ENCODE peak calls at places on chromosomes 12 and 14, in eight cellular contexts. One of them, this sample, is unnamed.

GRCh38 chr14:56094063-56094462 is 24.1 kb upstream of the PELI2 start:
- DNase-seq in iPS DF 6.9: no peak
- DNase-seq in CD8-positive, alpha-beta memory T cell: no peak
- DNase-seq in prostate gland: no peak
- DNase-seq in right atrium auricular region: no peak
- DNase-seq in GM23248: no peak
- DNase-seq in hepatocyte: no peak
- DNase-seq in fibroblast of lung: no peak
- DNase-seq in this sample: no peak

GRCh38 chr14:89650077-89650978 is 233.3 kb upstream of the FOXN3 start:
- DNase-seq in prostate gland: no peak
- DNase-seq in fibroblast of lung: peak; percentile 29
- DNase-seq in GM23248: no peak
- DNase-seq in iPS DF 6.9: no peak
- DNase-seq in right atrium auricular region: no peak
- DNase-seq in CD8-positive, alpha-beta memory T cell: no peak
- DNase-seq in hepatocyte: no peak
- DNase-seq in this sample: no peak

GRCh38 chr14:69700609-69701008 is 66.3 kb upstream of the SRSF5 start:
- DNase-seq in prostate gland: no peak
- DNase-seq in GM23248: no peak
- DNase-seq in hepatocyte: no peak
- DNase-seq in CD8-positive, alpha-beta memory T cell: no peak
- DNase-seq in iPS DF 6.9: no peak
- DNase-seq in right atrium auricular region: no peak
- DNase-seq in fibroblast of lung: no peak
- DNase-seq in this sample: no peak

GRCh38 chr14:64891839-64892375 is 12.2 kb upstream of the SPTB start:
- DNase-seq in fibroblast of lung: peak; percentile 77
- DNase-seq in iPS DF 6.9: no peak
- DNase-seq in prostate gland: peak; percentile 44
- DNase-seq in right atrium auricular region: no peak
- DNase-seq in hepatocyte: peak; percentile 81
- DNase-seq in CD8-positive, alpha-beta memory T cell: no peak
- DNase-seq in GM23248: peak; percentile 82
- DNase-seq in this sample: no peak

GRCh38 chr12:113227169-113227568 is 5.9 kb downstream of the TPCN1 start:
- DNase-seq in prostate gland: no peak
- DNase-seq in GM23248: no peak
- DNase-seq in hepatocyte: no peak
- DNase-seq in iPS DF 6.9: no peak
- DNase-seq in right atrium auricular region: no peak
- DNase-seq in CD8-positive, alpha-beta memory T cell: no peak
- DNase-seq in fibroblast of lung: no peak
- DNase-seq in this sample: no peak

GRCh38 chr12:52050116-52050770 is 999 bp upstream of the NR4A1 start:
- DNase-seq in iPS DF 6.9: no peak
- DNase-seq in GM23248: no peak
- DNase-seq in fibroblast of lung: peak; percentile 70
- DNase-seq in CD8-positive, alpha-beta memory T cell: no peak
- DNase-seq in right atrium auricular region: no peak
- DNase-seq in hepatocyte: peak; percentile 47
- DNase-seq in prostate gland: no peak
- DNase-seq in this sample: no peak

GRCh38 chr12:57929092-57929830 is 12.1 kb upstream of the ATP23 start:
- DNase-seq in iPS DF 6.9: no peak
- DNase-seq in CD8-positive, alpha-beta memory T cell: no peak
- DNase-seq in fibroblast of lung: no peak
- DNase-seq in right atrium auricular region: no peak
- DNase-seq in prostate gland: no peak
- DNase-seq in hepatocyte: no peak
- DNase-seq in GM23248: no peak
- DNase-seq in this sample: no peak

GRCh38 chr12:132275110-132275531 is 54.3 kb downstream of the GALNT9 start:
- DNase-seq in hepatocyte: peak; percentile 66
- DNase-seq in CD8-positive, alpha-beta memory T cell: no peak
- DNase-seq in GM23248: peak; percentile 81
- DNase-seq in fibroblast of lung: peak; percentile 36
- DNase-seq in iPS DF 6.9: peak; percentile 52
- DNase-seq in prostate gland: peak; percentile 29
- DNase-seq in right atrium auricular region: no peak
- DNase-seq in this sample: peak; percentile 95

GRCh38 chr14:79483472-79483871 is 727.8 kb downstream of the DIO2 start:
- DNase-seq in iPS DF 6.9: no peak
- DNase-seq in right atrium auricular region: no peak
- DNase-seq in prostate gland: no peak
- DNase-seq in CD8-positive, alpha-beta memory T cell: no peak
- DNase-seq in fibroblast of lung: peak; percentile 51
- DNase-seq in hepatocyte: no peak
- DNase-seq in GM23248: peak; percentile 3
- DNase-seq in this sample: no peak

GRCh38 chr12:84134797-84135366 is 777.7 kb downstream of the SLC6A15 start:
- DNase-seq in hepatocyte: no peak
- DNase-seq in right atrium auricular region: no peak
- DNase-seq in CD8-positive, alpha-beta memory T cell: no peak
- DNase-seq in fibroblast of lung: no peak
- DNase-seq in iPS DF 6.9: no peak
- DNase-seq in prostate gland: no peak
- DNase-seq in GM23248: peak; percentile 17
- DNase-seq in this sample: no peak

GRCh38 chr12:53235742-53236442 is 3.9 kb upstream of the RARG start:
- DNase-seq in CD8-positive, alpha-beta memory T cell: no peak
- DNase-seq in fibroblast of lung: no peak
- DNase-seq in prostate gland: no peak
- DNase-seq in hepatocyte: no peak
- DNase-seq in right atrium auricular region: no peak
- DNase-seq in GM23248: no peak
- DNase-seq in iPS DF 6.9: no peak
- DNase-seq in this sample: no peak

GRCh38 chr12:131946757-131947156 is 3.0 kb upstream of the EP400 start:
- DNase-seq in hepatocyte: no peak
- DNase-seq in prostate gland: no peak
- DNase-seq in CD8-positive, alpha-beta memory T cell: no peak
- DNase-seq in fibroblast of lung: no peak
- DNase-seq in iPS DF 6.9: no peak
- DNase-seq in GM23248: no peak
- DNase-seq in right atrium auricular region: peak; percentile 11
- DNase-seq in this sample: no peak

GRCh38 chr12:107079172-107080011 is 14.0 kb downstream of the CRY1 start:
- DNase-seq in CD8-positive, alpha-beta memory T cell: no peak
- DNase-seq in hepatocyte: peak; percentile 34
- DNase-seq in fibroblast of lung: peak; percentile 52
- DNase-seq in iPS DF 6.9: no peak
- DNase-seq in right atrium auricular region: no peak
- DNase-seq in prostate gland: no peak
- DNase-seq in GM23248: peak; percentile 57
- DNase-seq in this sample: no peak

GRCh38 chr12:4286771-4287317 is 13.3 kb downstream of the CCND2 start:
- DNase-seq in GM23248: no peak
- DNase-seq in hepatocyte: no peak
- DNase-seq in right atrium auricular region: no peak
- DNase-seq in CD8-positive, alpha-beta memory T cell: no peak
- DNase-seq in prostate gland: no peak
- DNase-seq in iPS DF 6.9: no peak
- DNase-seq in fibroblast of lung: no peak
- DNase-seq in this sample: no peak

GRCh38 chr14:64838656-64839055 is 41.1 kb downstream of the SPTB start:
- DNase-seq in right atrium auricular region: no peak
- DNase-seq in GM23248: no peak
- DNase-seq in prostate gland: no peak
- DNase-seq in CD8-positive, alpha-beta memory T cell: no peak
- DNase-seq in hepatocyte: peak; percentile 37
- DNase-seq in iPS DF 6.9: no peak
- DNase-seq in fibroblast of lung: no peak
- DNase-seq in this sample: no peak

GRCh38 chr12:51265024-51265423 is 5.2 kb downstream of the SMAGP start:
- DNase-seq in fibroblast of lung: no peak
- DNase-seq in prostate gland: no peak
- DNase-seq in GM23248: no peak
- DNase-seq in hepatocyte: no peak
- DNase-seq in CD8-positive, alpha-beta memory T cell: no peak
- DNase-seq in iPS DF 6.9: no peak
- DNase-seq in right atrium auricular region: no peak
- DNase-seq in this sample: no peak

GRCh38 chr12:107368586-107368985 is 275.2 kb upstream of the CRY1 start:
- DNase-seq in fibroblast of lung: no peak
- DNase-seq in CD8-positive, alpha-beta memory T cell: no peak
- DNase-seq in GM23248: no peak
- DNase-seq in iPS DF 6.9: no peak
- DNase-seq in hepatocyte: no peak
- DNase-seq in prostate gland: no peak
- DNase-seq in right atrium auricular region: no peak
- DNase-seq in this sample: no peak

GRCh38 chr14:83478741-83479140 is 1945.1 kb upstream of the SEL1L start:
- DNase-seq in right atrium auricular region: no peak
- DNase-seq in GM23248: no peak
- DNase-seq in CD8-positive, alpha-beta memory T cell: no peak
- DNase-seq in iPS DF 6.9: no peak
- DNase-seq in prostate gland: no peak
- DNase-seq in fibroblast of lung: no peak
- DNase-seq in hepatocyte: no peak
- DNase-seq in this sample: no peak

GRCh38 chr14:105398044-105398725 is at the start of gene TEX22:
- DNase-seq in hepatocyte: peak; percentile 94
- DNase-seq in prostate gland: peak; percentile 72
- DNase-seq in GM23248: peak; percentile 91
- DNase-seq in fibroblast of lung: peak; percentile 75
- DNase-seq in iPS DF 6.9: peak; percentile 52
- DNase-seq in right atrium auricular region: peak; percentile 75
- DNase-seq in CD8-positive, alpha-beta memory T cell: peak; percentile 85
- DNase-seq in this sample: peak; percentile 75

GRCh38 chr14:105399441-105399775 is 1.1 kb downstream of the TEX22 start:
- DNase-seq in right atrium auricular region: no peak
- DNase-seq in prostate gland: no peak
- DNase-seq in GM23248: no peak
- DNase-seq in iPS DF 6.9: no peak
- DNase-seq in hepatocyte: no peak
- DNase-seq in fibroblast of lung: no peak
- DNase-seq in CD8-positive, alpha-beta memory T cell: no peak
- DNase-seq in this sample: no peak

GRCh38 chr14:105398726-105399440 is 545 bp downstream of the TEX22 start:
- DNase-seq in iPS DF 6.9: no peak
- DNase-seq in right atrium auricular region: no peak
- DNase-seq in hepatocyte: peak; percentile 48
- DNase-seq in GM23248: peak; percentile 51
- DNase-seq in CD8-positive, alpha-beta memory T cell: peak; percentile 21
- DNase-seq in prostate gland: no peak
- DNase-seq in fibroblast of lung: no peak
- DNase-seq in this sample: peak; percentile 49

GRCh38 chr14:105401699-105402098 is 3.4 kb downstream of the TEX22 start:
- DNase-seq in prostate gland: no peak
- DNase-seq in fibroblast of lung: no peak
- DNase-seq in GM23248: no peak
- DNase-seq in CD8-positive, alpha-beta memory T cell: no peak
- DNase-seq in iPS DF 6.9: no peak
- DNase-seq in hepatocyte: no peak
- DNase-seq in right atrium auricular region: no peak
- DNase-seq in this sample: no peak

GRCh38 chr14:105400016-105400415 is 1.7 kb downstream of the TEX22 start:
- DNase-seq in hepatocyte: no peak
- DNase-seq in GM23248: no peak
- DNase-seq in right atrium auricular region: no peak
- DNase-seq in CD8-positive, alpha-beta memory T cell: no peak
- DNase-seq in prostate gland: no peak
- DNase-seq in iPS DF 6.9: no peak
- DNase-seq in fibroblast of lung: no peak
- DNase-seq in this sample: no peak
- H3K4me3 ChIP-seq in hepatocyte: no peak overlapping the region
- H3K4me3 ChIP-seq in GM23248: peak overlapping the region; percentile 97
- H3K4me3 ChIP-seq in right atrium auricular region: no peak overlapping the region
- H3K4me3 ChIP-seq in CD8-positive, alpha-beta memory T cell: no peak overlapping the region
- H3K4me3 ChIP-seq in prostate gland: no peak overlapping the region
- H3K4me3 ChIP-seq in iPS DF 6.9: no peak overlapping the region
- H3K4me3 ChIP-seq in fibroblast of lung: no peak overlapping the region
- H3K4me3 ChIP-seq in this sample: no peak overlapping the region

DNA sequence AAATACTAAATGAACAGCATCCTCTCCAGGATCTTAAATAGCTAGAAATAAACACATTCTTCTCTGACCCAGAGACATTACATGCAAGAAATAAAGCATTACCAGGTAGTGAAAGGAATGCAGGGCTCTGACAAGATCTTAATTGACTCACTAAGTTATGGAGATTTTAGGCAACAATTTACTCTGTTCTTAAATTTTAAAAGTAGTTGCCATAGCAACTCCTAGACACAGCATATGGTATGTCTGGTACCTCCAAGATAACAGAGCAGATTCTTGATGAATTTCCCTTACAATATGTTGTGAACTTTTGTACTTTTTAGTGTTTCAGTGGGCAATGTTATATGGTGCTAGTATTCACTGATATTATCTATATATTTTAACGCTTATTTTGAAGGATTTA is 76.7 kb upstream of the G2E3 start:
- DNase-seq in hepatocyte: no peak
- DNase-seq in GM23248: no peak
- DNase-seq in iPS DF 6.9: no peak
- DNase-seq in fibroblast of lung: no peak
- DNase-seq in prostate gland: no peak
- DNase-seq in right atrium auricular region: no peak
- DNase-seq in CD8-positive, alpha-beta memory T cell: no peak
- DNase-seq in this sample: no peak
- H3K27me3 ChIP-seq in hepatocyte: no peaks in the 10 kb centered on the region
- H3K27me3 ChIP-seq in GM23248: no peaks in the 10 kb centered on the region
- H3K27me3 ChIP-seq in iPS DF 6.9: no peaks in the 10 kb centered on the region
- H3K27me3 ChIP-seq in fibroblast of lung: no peaks in the 10 kb centered on the region
- H3K27me3 ChIP-seq in prostate gland: no peaks in the 10 kb centered on the region
- H3K27me3 ChIP-seq in right atrium auricular region: no peaks in the 10 kb centered on the region
- H3K27me3 ChIP-seq in CD8-positive, alpha-beta memory T cell: peaks cover 4% of the 10 kb centered on the region
- H3K27me3 ChIP-seq in this sample: no peaks in the 10 kb centered on the region

GRCh38 chr12:10131101-10131632 is 1.2 kb upstream of the CLEC7A start:
- DNase-seq in hepatocyte: no peak
- DNase-seq in CD8-positive, alpha-beta memory T cell: no peak
- DNase-seq in prostate gland: no peak
- DNase-seq in fibroblast of lung: no peak
- DNase-seq in right atrium auricular region: no peak
- DNase-seq in iPS DF 6.9: no peak
- DNase-seq in GM23248: no peak
- DNase-seq in this sample: no peak
- H3K4me3 ChIP-seq in hepatocyte: no peak overlapping the region
- H3K4me3 ChIP-seq in CD8-positive, alpha-beta memory T cell: no peak overlapping the region
- H3K4me3 ChIP-seq in prostate gland: no peak overlapping the region
- H3K4me3 ChIP-seq in fibroblast of lung: no peak overlapping the region
- H3K4me3 ChIP-seq in right atrium auricular region: no peak overlapping the region
- H3K4me3 ChIP-seq in iPS DF 6.9: no peak overlapping the region
- H3K4me3 ChIP-seq in GM23248: no peak overlapping the region
- H3K4me3 ChIP-seq in this sample: no peak overlapping the region

DNA sequence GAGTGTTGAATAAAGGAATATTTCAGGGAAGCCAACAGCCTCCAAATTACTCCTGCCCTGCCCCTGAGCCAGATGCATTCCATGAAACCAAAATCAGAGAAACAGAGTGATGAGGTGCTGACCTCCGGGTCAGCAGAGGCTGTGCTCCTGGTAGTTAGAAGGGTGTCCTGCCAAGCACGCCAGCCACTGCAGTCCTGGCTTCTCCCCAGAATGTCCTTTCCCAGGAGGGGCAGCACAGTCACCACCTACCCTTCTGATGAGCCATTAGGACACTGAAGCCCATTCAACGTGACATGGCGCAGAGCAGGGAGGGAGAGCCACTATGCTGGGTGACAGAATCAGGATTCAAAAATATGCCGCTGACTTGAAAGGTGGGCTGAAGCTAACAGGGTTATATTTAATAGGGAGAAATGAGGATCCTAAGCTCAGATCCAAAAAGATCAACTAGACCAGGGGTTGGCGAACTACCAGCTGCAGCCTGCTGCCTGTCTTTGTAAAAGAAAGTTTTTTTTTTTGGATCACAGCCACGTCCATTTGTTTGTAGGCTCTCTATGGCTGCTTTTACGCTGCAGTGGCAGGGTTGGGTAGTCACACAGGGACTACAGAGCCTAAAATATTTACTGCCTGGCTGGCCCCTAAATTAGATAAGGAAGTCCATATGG is 34.5 kb upstream of the PLEK2 start:
- DNase-seq in iPS DF 6.9: no peak
- DNase-seq in GM23248: no peak
- DNase-seq in right atrium auricular region: no peak
- DNase-seq in prostate gland: peak; percentile 16
- DNase-seq in CD8-positive, alpha-beta memory T cell: no peak
- DNase-seq in hepatocyte: peak; percentile 31
- DNase-seq in fibroblast of lung: no peak
- DNase-seq in this sample: peak; percentile 42
- H3K27me3 ChIP-seq in iPS DF 6.9: no peaks in the 10 kb centered on the region
- H3K27me3 ChIP-seq in GM23248: peaks cover 4% of the 10 kb centered on the region
- H3K27me3 ChIP-seq in right atrium auricular region: no peaks in the 10 kb centered on the region
- H3K27me3 ChIP-seq in prostate gland: no peaks in the 10 kb centered on the region
- H3K27me3 ChIP-seq in CD8-positive, alpha-beta memory T cell: no peaks in the 10 kb centered on the region
- H3K27me3 ChIP-seq in hepatocyte: no peaks in the 10 kb centered on the region
- H3K27me3 ChIP-seq in fibroblast of lung: peaks cover 2% of the 10 kb centered on the region
- H3K27me3 ChIP-seq in this sample: no peaks in the 10 kb centered on the region

This sample was measured in MG63.